ENCODE peak calls at places on chromosomes 7 and 10, in ten cellular contexts. W is GM12878, D is ovary, L is prostate gland, G is A549, I is IMR-90, V is suprapubic skin, Z is sigmoid colon, U is Peyer's patch, Y is breast epithelium. R is an unnamed sample.

GRCh38 chr10:69696073-69696731 is 66.2 kb downstream of the FAM241B start:
- DNase-seq in V (no peak), U (peak; percentile 49), D (no peak), Z (peak; percentile 18), L (no peak), G (peak; percentile 84), W (no peak), Y (no peak), I (peak; percentile 91), R (no peak)

GRCh38 chr10:11536256-11536655 is 75.2 kb downstream of the USP6NL start:
- DNase-seq in W (no peak), D (no peak), Z (no peak), U (no peak), L (no peak), I (no peak), V (no peak), G (no peak), Y (no peak), R (no peak)

GRCh38 chr10:87656431-87657072 is 3.1 kb upstream of the PAPSS2 start:
- DNase-seq in Y (no peak), G (peak; percentile 58), D (peak; percentile 32), Z (no peak), U (no peak), I (peak; percentile 52), V (no peak), W (no peak), L (no peak), R (no peak)

GRCh38 chr7:75559355-75559986 is 67.4 kb downstream of the SPDYE5 start:
- DNase-seq in W (no peak), I (no peak), U (no peak), D (no peak), Z (no peak), G (no peak), L (no peak), Y (no peak), V (no peak), R (no peak)

GRCh38 chr7:5005066-5005465 is 40.6 kb upstream of the RBAK start:
- DNase-seq in W (no peak), U (no peak), G (no peak), D (no peak), I (no peak), Y (no peak), V (no peak), L (no peak), Z (no peak), R (no peak)

GRCh38 chr7:101594790-101595189 is 34.3 kb downstream of the MYL10 start:
- DNase-seq in V (no peak), G (no peak), L (no peak), W (no peak), Z (no peak), Y (no peak), I (no peak), U (no peak), D (no peak), R (no peak)

GRCh38 chr7:98520356-98520932 is 96.6 kb upstream of the NPTX2 start:
- DNase-seq in L (no peak), U (no peak), G (no peak), Z (peak; percentile 47), D (no peak), V (no peak), Y (no peak), W (no peak), I (no peak), R (no peak)

GRCh38 chr10:22218448-22218847 is 633 bp upstream of the EBLN1 start:
- DNase-seq in Z (no peak), L (no peak), I (no peak), Y (no peak), W (no peak), G (no peak), D (no peak), U (no peak), V (no peak), R (no peak)

GRCh38 chr10:124125305-124126116 is 32.1 kb upstream of the CHST15 start:
- DNase-seq in D (no peak), I (no peak), Y (no peak), U (no peak), W (no peak), G (peak; percentile 30), Z (no peak), L (no peak), V (no peak), R (no peak)

GRCh38 chr7:1693991-1694524 is 24.0 kb downstream of the ELFN1 start:
- DNase-seq in I (peak; percentile 65), D (peak; percentile 11), V (peak; percentile 77), G (peak; percentile 50), L (no peak), Y (no peak), Z (peak; percentile 46), W (no peak), U (peak; percentile 40), R (no peak)

GRCh38 chr10:114683162-114683561 is 25.1 kb upstream of the ABLIM1 start:
- DNase-seq in Z (no peak), Y (peak; percentile 36), U (no peak), W (no peak), G (no peak), L (peak; percentile 47), I (no peak), V (no peak), D (no peak), R (no peak)

GRCh38 chr7:55963584-55964168 is 709 bp upstream of the NIPSNAP2 start:
- DNase-seq in Y (no peak), G (no peak), U (no peak), D (no peak), I (no peak), L (no peak), W (no peak), Z (no peak), V (no peak), R (no peak)
- TF ChIP-seq CTCF in Y (no peak), G (no peak), U (no peak), D (no peak), I (no peak), L (no peak), W (no peak), Z (no peak), V (no peak), R (no peak)

DNA sequence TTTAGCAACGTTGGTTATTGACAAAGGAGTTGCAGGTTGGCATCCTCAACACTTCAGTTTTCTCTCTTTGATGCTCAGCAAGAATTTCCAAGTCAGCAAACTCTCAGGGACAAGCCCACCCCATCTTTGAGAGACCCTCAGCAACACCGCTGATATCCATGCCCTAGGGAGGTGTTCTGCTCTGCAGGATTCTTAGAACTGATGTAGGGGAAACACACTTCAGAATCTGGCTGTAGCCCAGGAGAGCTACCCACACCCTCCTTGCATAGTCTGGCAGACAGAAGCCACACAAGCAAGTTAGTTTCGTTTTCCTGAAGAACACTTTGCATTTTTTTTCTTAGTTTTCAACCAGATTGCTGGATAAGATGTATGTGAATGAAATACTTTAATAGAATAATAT is 827 bp downstream of the SAMD9L start:
- DNase-seq in Z (peak; percentile 55), U (peak; percentile 57), G (peak; percentile 11), V (no peak), D (peak; percentile 18), Y (no peak), I (peak; percentile 59), W (peak; percentile 51), L (peak; percentile 9), R (no peak)
- TF ChIP-seq POLR2A in Z (no peak), U (no peak), G (no peak), V (no peak), D (no peak), Y (no peak), I (no peak), W (no peak), L (no peak), R (no peak)

DNA sequence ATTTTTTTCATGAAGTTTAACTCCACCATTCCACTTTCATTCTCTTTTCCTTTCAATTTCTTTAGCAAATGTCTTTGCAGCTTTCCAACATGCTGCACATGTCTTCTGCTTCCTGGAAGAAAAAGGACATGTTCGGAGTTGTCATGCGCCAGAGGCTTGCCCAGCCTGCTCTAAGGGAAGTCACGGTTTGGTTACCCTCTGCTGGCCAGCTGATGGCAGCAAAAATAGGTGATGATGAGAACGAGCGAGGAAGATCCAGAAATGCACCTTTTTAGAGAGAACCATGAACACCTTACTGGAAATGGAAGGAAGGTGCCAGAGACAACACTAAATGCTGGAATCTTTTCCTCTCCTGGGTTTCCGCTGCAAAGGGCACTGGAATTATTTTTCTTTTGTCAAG is 4.9 kb upstream of the ZSCAN21 start:
- DNase-seq in W (peak; percentile 11), I (no peak), Y (no peak), L (peak; percentile 79), U (peak; percentile 60), D (no peak), V (no peak), G (peak; percentile 32), Z (no peak), R (no peak)
- TF ChIP-seq CTCF in W (peak; percentile 36), I (no peak), Y (peak; percentile 27), L (peak; percentile 42), U (no peak), D (no peak), V (no peak), G (no peak), Z (no peak), R (no peak)

GRCh38 chr7:69631131-69631530 is 32.9 kb downstream of the AUTS2 start:
- DNase-seq in L (no peak), Y (no peak), U (no peak), W (no peak), G (no peak), I (no peak), D (no peak), Z (no peak), V (no peak), R (no peak)

GRCh38 chr7:69632280-69632679 is 34.0 kb downstream of the AUTS2 start:
- DNase-seq in V (no peak), I (no peak), W (no peak), U (no peak), G (no peak), L (no peak), Z (no peak), Y (no peak), D (no peak), R (no peak)

GRCh38 chr7:69630292-69630691 is 32.0 kb downstream of the AUTS2 start:
- DNase-seq in V (no peak), U (no peak), W (no peak), Y (no peak), D (peak; percentile 22), G (peak; percentile 25), I (peak; percentile 16), L (no peak), Z (no peak), R (no peak)

GRCh38 chr7:69635572-69636190 is 37.4 kb downstream of the AUTS2 start:
- DNase-seq in L (no peak), D (no peak), G (no peak), W (no peak), U (no peak), V (no peak), Y (no peak), Z (no peak), I (no peak), R (no peak)

DNA sequence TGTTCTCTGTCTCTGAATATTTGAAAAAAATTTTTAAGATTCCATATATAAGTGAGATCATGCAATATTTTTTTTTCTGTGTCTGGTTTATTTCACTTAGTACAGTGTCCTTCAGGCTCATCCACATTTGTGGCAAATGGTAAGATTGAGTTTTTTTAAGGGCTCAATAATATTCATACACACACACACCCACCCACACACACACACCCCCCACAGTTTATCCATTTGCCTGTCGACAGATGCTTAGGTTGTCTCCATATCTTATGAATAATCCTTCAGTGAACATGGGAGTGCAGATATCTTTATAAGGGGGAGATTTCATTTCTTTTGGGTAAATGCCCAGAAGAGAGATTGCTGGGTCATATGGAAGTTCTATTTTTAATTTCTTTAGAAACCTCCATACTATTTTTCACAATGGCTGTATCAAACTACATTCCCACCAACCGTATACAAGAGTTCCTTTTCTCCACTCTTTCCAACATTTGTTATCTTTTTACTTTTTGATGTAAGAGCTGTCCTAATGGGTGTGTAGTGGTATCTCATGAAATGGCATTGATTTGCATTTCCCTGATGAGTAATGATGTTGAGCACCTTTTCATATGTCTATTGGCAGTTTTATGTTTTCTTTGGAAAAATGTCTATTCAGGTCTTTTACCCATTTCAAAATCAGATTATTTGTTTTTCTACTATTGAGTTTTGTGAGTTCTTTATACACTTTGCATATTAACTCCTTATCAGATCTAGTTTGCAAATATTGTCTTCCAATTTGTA is 35.0 kb downstream of the AUTS2 start:
- DNase-seq in Z (no peak), U (no peak), W (no peak), G (no peak), V (no peak), I (no peak), L (no peak), D (no peak), Y (no peak), R (no peak)
- TF ChIP-seq POLR2A in Z (no peak), U (no peak), W (no peak), G (no peak), V (no peak), I (no peak), L (no peak), D (no peak), Y (no peak), R (no peak)